ENCODE peak calls at places on chromosome 18, in eight cellular contexts. One of them, this sample, is unnamed. For H3K4me1, the result is how much of the 10 kb centered on the place peaks cover.

GRCh38 chr18:42275949-42276730 is 321.1 kb downstream of the PIK3C3 start:
- DNase-seq in PC-3: no peak
- DNase-seq in Karpas-422: no peak
- DNase-seq in HepG2: no peak
- DNase-seq in GM23248: no peak
- DNase-seq in HCT116: no peak
- DNase-seq in astrocyte: no peak
- DNase-seq in IMR-90: no peak
- DNase-seq in this sample: no peak

GRCh38 chr18:79393626-79394401 is 1.9 kb upstream of the NFATC1 start:
- DNase-seq in HepG2: peak
- DNase-seq in astrocyte: peak
- DNase-seq in GM23248: peak
- DNase-seq in HCT116: peak
- DNase-seq in PC-3: peak
- DNase-seq in IMR-90: peak
- DNase-seq in Karpas-422: peak
- DNase-seq in this sample: peak

GRCh38 chr18:56637897-56638231 is 528 bp downstream of the TXNL1 start:
- DNase-seq in HCT116: no peak
- DNase-seq in IMR-90: no peak
- DNase-seq in Karpas-422: peak
- DNase-seq in GM23248: no peak
- DNase-seq in PC-3: peak
- DNase-seq in HepG2: no peak
- DNase-seq in astrocyte: no peak
- DNase-seq in this sample: peak

GRCh38 chr18:26252411-26252810 is 26.2 kb downstream of the TAF4B start:
- DNase-seq in PC-3: no peak
- DNase-seq in Karpas-422: no peak
- DNase-seq in GM23248: no peak
- DNase-seq in astrocyte: no peak
- DNase-seq in HCT116: no peak
- DNase-seq in HepG2: peak
- DNase-seq in IMR-90: no peak
- DNase-seq in this sample: no peak

GRCh38 chr18:250685-251084 is 17.2 kb downstream of the THOC1 start:
- DNase-seq in GM23248: peak
- DNase-seq in HCT116: no peak
- DNase-seq in Karpas-422: no peak
- DNase-seq in astrocyte: no peak
- DNase-seq in PC-3: peak
- DNase-seq in HepG2: no peak
- DNase-seq in IMR-90: peak
- DNase-seq in this sample: peak

GRCh38 chr18:50107468-50107867 is 87.5 kb downstream of the MYO5B start:
- DNase-seq in IMR-90: no peak
- DNase-seq in astrocyte: no peak
- DNase-seq in HepG2: no peak
- DNase-seq in GM23248: no peak
- DNase-seq in PC-3: no peak
- DNase-seq in HCT116: no peak
- DNase-seq in Karpas-422: no peak
- DNase-seq in this sample: no peak

GRCh38 chr18:58726671-58727070 is 55.4 kb downstream of the MALT1 start:
- DNase-seq in PC-3: no peak
- DNase-seq in Karpas-422: no peak
- DNase-seq in HCT116: no peak
- DNase-seq in HepG2: no peak
- DNase-seq in GM23248: no peak
- DNase-seq in IMR-90: no peak
- DNase-seq in astrocyte: no peak
- DNase-seq in this sample: no peak

GRCh38 chr18:22564036-22564435 is 146.3 kb upstream of the CTAGE1 start:
- DNase-seq in IMR-90: peak
- DNase-seq in GM23248: peak
- DNase-seq in PC-3: no peak
- DNase-seq in HepG2: no peak
- DNase-seq in Karpas-422: no peak
- DNase-seq in HCT116: no peak
- DNase-seq in astrocyte: peak
- DNase-seq in this sample: peak

GRCh38 chr18:57210101-57210661 is 63.3 kb downstream of the BOD1L2 start:
- DNase-seq in IMR-90: peak
- DNase-seq in astrocyte: peak
- DNase-seq in PC-3: peak
- DNase-seq in GM23248: peak
- DNase-seq in HepG2: peak
- DNase-seq in Karpas-422: no peak
- DNase-seq in HCT116: peak
- DNase-seq in this sample: peak

GRCh38 chr18:74766233-74766632 is 168.6 kb downstream of the ZNF407 start:
- DNase-seq in HCT116: no peak
- DNase-seq in astrocyte: no peak
- DNase-seq in Karpas-422: no peak
- DNase-seq in GM23248: no peak
- DNase-seq in IMR-90: no peak
- DNase-seq in HepG2: no peak
- DNase-seq in PC-3: no peak
- DNase-seq in this sample: no peak

GRCh38 chr18:74773171-74773624 is 175.5 kb downstream of the ZNF407 start:
- DNase-seq in astrocyte: no peak
- DNase-seq in IMR-90: no peak
- DNase-seq in PC-3: no peak
- DNase-seq in Karpas-422: no peak
- DNase-seq in GM23248: no peak
- DNase-seq in HepG2: no peak
- DNase-seq in HCT116: no peak
- DNase-seq in this sample: no peak

GRCh38 chr18:74768096-74768495 is 170.4 kb downstream of the ZNF407 start:
- DNase-seq in Karpas-422: no peak
- DNase-seq in GM23248: no peak
- DNase-seq in HepG2: no peak
- DNase-seq in PC-3: no peak
- DNase-seq in HCT116: no peak
- DNase-seq in astrocyte: no peak
- DNase-seq in IMR-90: peak
- DNase-seq in this sample: no peak
- H2AFZ ChIP-seq in Karpas-422: no peak
- H2AFZ ChIP-seq in GM23248: no peak
- H2AFZ ChIP-seq in HepG2: no peak
- H2AFZ ChIP-seq in PC-3: no peak
- H2AFZ ChIP-seq in HCT116: no peak
- H2AFZ ChIP-seq in astrocyte: no peak
- H2AFZ ChIP-seq in IMR-90: no peak
- H2AFZ ChIP-seq in this sample: no peak

DNA sequence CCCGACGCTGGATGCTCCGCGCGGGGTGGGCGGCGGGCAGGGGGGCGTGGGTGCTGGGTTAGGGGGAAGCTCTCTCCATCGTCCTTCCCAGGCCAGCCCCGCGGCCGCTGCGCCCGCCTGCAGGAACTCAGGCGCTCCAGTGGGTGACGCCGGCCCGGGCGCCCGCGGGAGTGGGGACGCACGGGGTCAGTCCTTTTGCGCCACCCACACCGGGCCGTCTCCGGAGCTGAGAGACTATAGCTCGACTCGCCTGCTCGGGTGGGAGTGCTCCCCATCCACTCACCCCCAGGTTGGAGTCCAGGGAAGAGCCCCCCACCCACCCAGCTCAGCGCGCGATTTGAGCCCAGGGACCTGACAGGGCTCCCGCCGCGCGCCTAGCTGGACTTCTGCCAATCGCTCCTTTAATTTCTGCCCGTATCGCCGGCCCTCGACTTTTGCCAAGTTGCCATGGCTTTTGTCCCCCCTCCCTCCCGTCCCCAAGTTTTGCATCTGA is 205.6 kb upstream of the SMAD2 start:
- DNase-seq in HCT116: no peak
- DNase-seq in astrocyte: no peak
- DNase-seq in PC-3: no peak
- DNase-seq in GM23248: no peak
- DNase-seq in HepG2: no peak
- DNase-seq in Karpas-422: no peak
- DNase-seq in IMR-90: no peak
- DNase-seq in this sample: no peak
- H3K9ac ChIP-seq in HCT116: peak
- H3K9ac ChIP-seq in astrocyte: no peak
- H3K9ac ChIP-seq in PC-3: peak
- H3K9ac ChIP-seq in GM23248: no peak
- H3K9ac ChIP-seq in HepG2: no peak
- H3K9ac ChIP-seq in Karpas-422: no peak
- H3K9ac ChIP-seq in IMR-90: no peak
- H3K9ac ChIP-seq in this sample: no peak

GRCh38 chr18:9137168-9138066 is 836 bp downstream of the ANKRD12 start:
- DNase-seq in HepG2: peak
- DNase-seq in PC-3: peak
- DNase-seq in HCT116: peak
- DNase-seq in IMR-90: peak
- DNase-seq in astrocyte: peak
- DNase-seq in Karpas-422: peak
- DNase-seq in GM23248: peak
- DNase-seq in this sample: peak
- H3K4me1 ChIP-seq in HepG2: half or more
- H3K4me1 ChIP-seq in PC-3: half or more
- H3K4me1 ChIP-seq in HCT116: under half
- H3K4me1 ChIP-seq in IMR-90: under half
- H3K4me1 ChIP-seq in astrocyte: under half
- H3K4me1 ChIP-seq in Karpas-422: half or more
- H3K4me1 ChIP-seq in GM23248: under half
- H3K4me1 ChIP-seq in this sample: under half

GRCh38 chr18:62458868-62459716 is 63.7 kb upstream of the ZCCHC2 start:
- DNase-seq in Karpas-422: no peak
- DNase-seq in HepG2: no peak
- DNase-seq in GM23248: no peak
- DNase-seq in IMR-90: no peak
- DNase-seq in HCT116: no peak
- DNase-seq in astrocyte: no peak
- DNase-seq in PC-3: no peak
- DNase-seq in this sample: no peak
- H2AFZ ChIP-seq in Karpas-422: no peak
- H2AFZ ChIP-seq in HepG2: no peak
- H2AFZ ChIP-seq in GM23248: no peak
- H2AFZ ChIP-seq in IMR-90: no peak
- H2AFZ ChIP-seq in HCT116: peak
- H2AFZ ChIP-seq in astrocyte: no peak
- H2AFZ ChIP-seq in PC-3: no peak
- H2AFZ ChIP-seq in this sample: no peak

GRCh38 chr18:9095297-9096012 is 7.0 kb upstream of the NDUFV2 start:
- DNase-seq in IMR-90: peak
- DNase-seq in astrocyte: peak
- DNase-seq in HepG2: peak
- DNase-seq in GM23248: no peak
- DNase-seq in PC-3: no peak
- DNase-seq in Karpas-422: no peak
- DNase-seq in HCT116: no peak
- DNase-seq in this sample: peak

GRCh38 chr18:9094307-9095226 is 7.9 kb upstream of the NDUFV2 start:
- DNase-seq in HepG2: peak
- DNase-seq in astrocyte: peak
- DNase-seq in Karpas-422: no peak
- DNase-seq in PC-3: peak
- DNase-seq in HCT116: no peak
- DNase-seq in GM23248: peak
- DNase-seq in IMR-90: peak
- DNase-seq in this sample: peak

GRCh38 chr18:9097349-9097748 is 5.2 kb upstream of the NDUFV2 start:
- DNase-seq in HepG2: no peak
- DNase-seq in IMR-90: no peak
- DNase-seq in PC-3: no peak
- DNase-seq in astrocyte: no peak
- DNase-seq in Karpas-422: no peak
- DNase-seq in HCT116: no peak
- DNase-seq in GM23248: no peak
- DNase-seq in this sample: no peak

GRCh38 chr18:9096698-9097097 is 5.8 kb upstream of the NDUFV2 start:
- DNase-seq in HCT116: no peak
- DNase-seq in HepG2: no peak
- DNase-seq in Karpas-422: no peak
- DNase-seq in GM23248: no peak
- DNase-seq in astrocyte: no peak
- DNase-seq in PC-3: no peak
- DNase-seq in IMR-90: no peak
- DNase-seq in this sample: no peak

DNA sequence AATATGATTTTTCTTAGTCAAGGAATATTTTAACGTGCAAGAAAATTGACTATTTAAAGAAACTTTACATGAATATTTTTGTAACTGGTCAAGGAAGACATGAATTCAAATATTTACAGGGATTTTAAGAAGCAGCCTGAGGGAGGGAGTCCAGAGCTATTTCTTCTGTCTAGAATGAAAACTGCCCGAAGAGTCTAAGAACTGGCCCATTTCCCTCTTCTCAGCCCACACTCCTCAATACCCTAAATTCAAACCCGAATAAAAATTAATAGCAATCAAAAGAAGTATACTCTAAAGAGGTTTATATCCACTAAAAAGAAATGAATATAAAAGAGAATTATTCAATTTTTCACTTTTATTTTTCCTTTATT is 6.5 kb upstream of the NDUFV2 start:
- DNase-seq in HepG2: no peak
- DNase-seq in GM23248: no peak
- DNase-seq in HCT116: no peak
- DNase-seq in Karpas-422: no peak
- DNase-seq in PC-3: no peak
- DNase-seq in astrocyte: no peak
- DNase-seq in IMR-90: no peak
- DNase-seq in this sample: no peak
- H3K9ac ChIP-seq in HepG2: peak
- H3K9ac ChIP-seq in GM23248: no peak
- H3K9ac ChIP-seq in HCT116: no peak
- H3K9ac ChIP-seq in Karpas-422: no peak
- H3K9ac ChIP-seq in PC-3: no peak
- H3K9ac ChIP-seq in astrocyte: peak
- H3K9ac ChIP-seq in IMR-90: peak
- H3K9ac ChIP-seq in this sample: no peak

DNA sequence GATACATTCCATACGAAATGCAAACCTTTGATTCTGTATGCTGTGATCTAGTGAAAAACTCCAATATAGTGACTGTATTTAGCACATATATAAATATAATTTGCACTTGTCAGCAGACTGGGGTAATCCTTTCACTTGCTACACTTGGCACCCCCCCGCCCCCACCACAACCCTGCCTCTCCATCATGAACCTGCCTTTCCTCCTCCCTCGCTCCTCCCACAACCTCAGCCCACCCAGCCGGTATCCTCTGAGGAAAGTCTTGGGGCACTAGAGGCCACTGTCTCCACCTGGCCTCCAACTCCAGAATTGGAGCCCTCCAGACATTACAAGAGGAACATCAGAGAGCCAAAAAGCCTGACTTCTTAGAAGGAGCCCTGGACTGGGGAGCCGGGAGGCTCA is 196.3 kb downstream of the LOXHD1 start:
- DNase-seq in GM23248: no peak
- DNase-seq in HCT116: no peak
- DNase-seq in astrocyte: no peak
- DNase-seq in IMR-90: no peak
- DNase-seq in PC-3: no peak
- DNase-seq in HepG2: no peak
- DNase-seq in Karpas-422: no peak
- DNase-seq in this sample: no peak
- H3K4me1 ChIP-seq in GM23248: under half
- H3K4me1 ChIP-seq in HCT116: under half
- H3K4me1 ChIP-seq in astrocyte: under half
- H3K4me1 ChIP-seq in IMR-90: under half
- H3K4me1 ChIP-seq in PC-3: under half
- H3K4me1 ChIP-seq in HepG2: under half
- H3K4me1 ChIP-seq in Karpas-422: under half
- H3K4me1 ChIP-seq in this sample: under half